ENCODE peak calls at places on chromosomes 12 and 14, in eight cellular contexts. K, D, U, N, V, I, Z and P are unnamed samples.

GRCh38 chr12:4293299-4293941 is 19.9 kb downstream of the CCND2 start:
- DNase-seq in V (no peak), I (no peak), U (no peak), Z (no peak), K (no peak), N (no peak), D (no peak), P (no peak)

GRCh38 chr14:96829791-96830190 is 32.6 kb downstream of the VRK1 start:
- DNase-seq in I (no peak), Z (no peak), V (no peak), U (no peak), D (no peak), K (no peak), N (no peak), P (no peak)

GRCh38 chr14:32950584-32950983 is 11.9 kb downstream of the NPAS3 start:
- DNase-seq in K (no peak), Z (no peak), N (no peak), D (no peak), I (no peak), U (no peak), V (no peak), P (no peak)

GRCh38 chr14:61444215-61444768 is 122.9 kb downstream of the PRKCH start:
- DNase-seq in I (peak), D (no peak), V (no peak), N (no peak), U (no peak), K (no peak), Z (no peak), P (no peak)

GRCh38 chr14:74404435-74404834 is 21.6 kb downstream of the SYNDIG1L start:
- DNase-seq in V (no peak), Z (no peak), D (no peak), K (no peak), U (no peak), I (no peak), N (no peak), P (no peak)

GRCh38 chr12:114904254-114905003 is 220.5 kb upstream of the TBX3 start:
- DNase-seq in K (no peak), Z (peak), D (no peak), U (peak), N (no peak), V (no peak), I (no peak), P (peak)

GRCh38 chr12:272942-273906 is 10.6 kb upstream of the SLC6A13 start:
- DNase-seq in V (no peak), Z (no peak), D (no peak), U (no peak), I (no peak), N (no peak), K (no peak), P (no peak)

GRCh38 chr12:6563448-6564050 is 4.5 kb downstream of the NOP2 start:
- DNase-seq in N (no peak), U (peak), D (peak), K (no peak), I (peak), Z (peak), V (no peak), P (peak)

GRCh38 chr14:31466554-31466953 is 9.2 kb upstream of the DTD2 start:
- DNase-seq in Z (no peak), N (no peak), D (no peak), V (no peak), I (no peak), U (no peak), K (no peak), P (no peak)

GRCh38 chr12:45401008-45401407 is 185.1 kb downstream of the ANO6 start:
- DNase-seq in Z (no peak), I (no peak), D (no peak), U (no peak), V (no peak), N (no peak), K (no peak), P (no peak)

GRCh38 chr14:51626788-51627187 is 24.9 kb upstream of the FRMD6 start:
- DNase-seq in I (no peak), D (no peak), U (no peak), Z (no peak), V (no peak), K (no peak), N (no peak), P (no peak)

GRCh38 chr14:103313704-103314103 is 20.3 kb upstream of the EIF5 start:
- DNase-seq in N (no peak), V (no peak), U (no peak), I (no peak), K (no peak), D (no peak), Z (no peak), P (peak)

GRCh38 chr12:52362118-52362726 is 5.1 kb downstream of the KRT85 start:
- DNase-seq in K (no peak), V (no peak), Z (no peak), D (no peak), N (no peak), U (no peak), I (no peak), P (no peak)

GRCh38 chr14:20675669-20676068 is 8.7 kb upstream of the RNASE4 start:
- DNase-seq in K (no peak), Z (no peak), V (no peak), U (no peak), I (no peak), N (no peak), D (no peak), P (no peak)

GRCh38 chr12:101877816-101878811 is 734 bp downstream of the DRAM1 start:
- DNase-seq in V (no peak), U (peak), N (no peak), D (no peak), K (no peak), I (peak), Z (peak), P (peak)

GRCh38 chr14:61266436-61267220 is 14.5 kb downstream of the TMEM30B start:
- DNase-seq in Z (no peak), I (no peak), K (no peak), D (no peak), U (no peak), N (no peak), V (no peak), P (peak)

GRCh38 chr12:79397609-79398008 is 293.2 kb downstream of the PAWR start:
- DNase-seq in I (no peak), V (no peak), D (no peak), Z (no peak), K (no peak), U (no peak), N (no peak), P (no peak)

GRCh38 chr12:29073631-29074239 is 75.3 kb upstream of the FAR2 start:
- DNase-seq in V (no peak), I (peak), Z (peak), K (peak), D (no peak), N (no peak), U (peak), P (peak)

GRCh38 chr12:43758247-43758727 is 303 bp downstream of the PUS7L start:
- DNase-seq in D (peak), V (no peak), N (no peak), I (no peak), U (peak), Z (peak), K (no peak), P (peak)

GRCh38 chr14:104820669-104821228 is 19.8 kb downstream of the ZBTB42 start:
- DNase-seq in U (peak), Z (no peak), K (no peak), N (no peak), I (no peak), D (peak), V (no peak), P (peak)

GRCh38 chr12:108788076-108788782 is 56.9 kb upstream of the CORO1C start:
- DNase-seq in V (no peak), U (no peak), I (no peak), Z (no peak), N (no peak), D (no peak), K (no peak), P (peak)